ENCODE peak calls at places on chromosomes 6 and 20, in eight cellular contexts. One of them, this sample, is unnamed.

GRCh38 chr20:56247954-56248782 is at the start of gene MC3R:
- DNase-seq in HL-60: peak; percentile 22
- DNase-seq in heart left ventricle: peak; percentile 32
- DNase-seq in fibroblast of lung: peak; percentile 28
- DNase-seq in GM06990: no peak
- DNase-seq in keratinocyte: no peak
- DNase-seq in hepatocyte: peak; percentile 78
- DNase-seq in BJ: no peak
- DNase-seq in this sample: peak; percentile 86

GRCh38 chr6:160088069-160088773 is 33.4 kb upstream of the SLC22A1 start:
- DNase-seq in GM06990: no peak
- DNase-seq in BJ: peak; percentile 73
- DNase-seq in heart left ventricle: peak; percentile 58
- DNase-seq in keratinocyte: no peak
- DNase-seq in HL-60: no peak
- DNase-seq in fibroblast of lung: peak; percentile 87
- DNase-seq in hepatocyte: peak; percentile 82
- DNase-seq in this sample: no peak

GRCh38 chr6:4059115-4059777 is 19.7 kb downstream of the FAM217A start:
- DNase-seq in BJ: peak; percentile 50
- DNase-seq in heart left ventricle: no peak
- DNase-seq in fibroblast of lung: peak; percentile 84
- DNase-seq in GM06990: no peak
- DNase-seq in hepatocyte: peak; percentile 24
- DNase-seq in HL-60: no peak
- DNase-seq in keratinocyte: peak; percentile 56
- DNase-seq in this sample: no peak

GRCh38 chr6:30378290-30378937 is 33.5 kb downstream of the RPP21 start:
- DNase-seq in keratinocyte: no peak
- DNase-seq in hepatocyte: peak; percentile 69
- DNase-seq in BJ: no peak
- DNase-seq in HL-60: no peak
- DNase-seq in fibroblast of lung: peak; percentile 28
- DNase-seq in GM06990: no peak
- DNase-seq in heart left ventricle: no peak
- DNase-seq in this sample: no peak

GRCh38 chr20:52631469-52631868 is 340.7 kb upstream of the TSHZ2 start:
- DNase-seq in BJ: no peak
- DNase-seq in keratinocyte: no peak
- DNase-seq in heart left ventricle: no peak
- DNase-seq in GM06990: no peak
- DNase-seq in fibroblast of lung: no peak
- DNase-seq in HL-60: no peak
- DNase-seq in hepatocyte: no peak
- DNase-seq in this sample: no peak

GRCh38 chr20:4601630-4602296 is 119.9 kb upstream of the PRND start:
- DNase-seq in fibroblast of lung: peak; percentile 43
- DNase-seq in keratinocyte: peak; percentile 44
- DNase-seq in GM06990: no peak
- DNase-seq in BJ: no peak
- DNase-seq in HL-60: no peak
- DNase-seq in heart left ventricle: peak; percentile 87
- DNase-seq in hepatocyte: no peak
- DNase-seq in this sample: no peak

GRCh38 chr20:49278817-49279676 is 1.2 kb upstream of the ZNFX1 start:
- DNase-seq in BJ: no peak
- DNase-seq in hepatocyte: peak; percentile 35
- DNase-seq in GM06990: no peak
- DNase-seq in keratinocyte: peak; percentile 94
- DNase-seq in heart left ventricle: no peak
- DNase-seq in HL-60: no peak
- DNase-seq in fibroblast of lung: no peak
- DNase-seq in this sample: no peak

GRCh38 chr6:89375427-89375868 is 22.9 kb upstream of the UBE2J1 start:
- DNase-seq in heart left ventricle: peak; percentile 42
- DNase-seq in hepatocyte: peak; percentile 84
- DNase-seq in GM06990: peak; percentile 74
- DNase-seq in keratinocyte: no peak
- DNase-seq in BJ: no peak
- DNase-seq in fibroblast of lung: no peak
- DNase-seq in HL-60: peak; percentile 90
- DNase-seq in this sample: peak; percentile 75

GRCh38 chr6:149331043-149331807 is 13.7 kb downstream of the TAB2 start:
- DNase-seq in keratinocyte: no peak
- DNase-seq in BJ: no peak
- DNase-seq in fibroblast of lung: peak; percentile 59
- DNase-seq in hepatocyte: no peak
- DNase-seq in GM06990: no peak
- DNase-seq in HL-60: no peak
- DNase-seq in heart left ventricle: no peak
- DNase-seq in this sample: no peak

GRCh38 chr6:10520468-10520867 is 683 bp upstream of the GCNT2 start:
- DNase-seq in BJ: no peak
- DNase-seq in hepatocyte: peak; percentile 14
- DNase-seq in HL-60: no peak
- DNase-seq in keratinocyte: no peak
- DNase-seq in GM06990: no peak
- DNase-seq in fibroblast of lung: no peak
- DNase-seq in heart left ventricle: no peak
- DNase-seq in this sample: no peak

GRCh38 chr6:118296129-118296852 is 251.8 kb upstream of the PLN start:
- DNase-seq in BJ: no peak
- DNase-seq in GM06990: no peak
- DNase-seq in heart left ventricle: no peak
- DNase-seq in fibroblast of lung: no peak
- DNase-seq in keratinocyte: no peak
- DNase-seq in HL-60: no peak
- DNase-seq in hepatocyte: no peak
- DNase-seq in this sample: no peak

GRCh38 chr20:10577648-10578047 is 96.2 kb downstream of the JAG1 start:
- DNase-seq in hepatocyte: no peak
- DNase-seq in fibroblast of lung: no peak
- DNase-seq in GM06990: no peak
- DNase-seq in keratinocyte: no peak
- DNase-seq in HL-60: no peak
- DNase-seq in heart left ventricle: no peak
- DNase-seq in BJ: no peak
- DNase-seq in this sample: no peak

GRCh38 chr6:35919085-35919826 is 1.6 kb downstream of the SRPK1 start:
- DNase-seq in HL-60: peak; percentile 68
- DNase-seq in BJ: no peak
- DNase-seq in heart left ventricle: no peak
- DNase-seq in keratinocyte: no peak
- DNase-seq in fibroblast of lung: peak; percentile 56
- DNase-seq in hepatocyte: peak; percentile 19
- DNase-seq in GM06990: peak; percentile 19
- DNase-seq in this sample: no peak

GRCh38 chr20:36121981-36122930 is 32.3 kb upstream of the EPB41L1 start:
- DNase-seq in hepatocyte: peak; percentile 56
- DNase-seq in HL-60: no peak
- DNase-seq in heart left ventricle: no peak
- DNase-seq in BJ: no peak
- DNase-seq in keratinocyte: no peak
- DNase-seq in GM06990: no peak
- DNase-seq in fibroblast of lung: no peak
- DNase-seq in this sample: peak; percentile 93

GRCh38 chr6:82980086-82980485 is 85.6 kb downstream of the UBE3D start:
- DNase-seq in fibroblast of lung: peak; percentile 93
- DNase-seq in hepatocyte: no peak
- DNase-seq in keratinocyte: no peak
- DNase-seq in HL-60: no peak
- DNase-seq in heart left ventricle: no peak
- DNase-seq in BJ: peak; percentile 80
- DNase-seq in GM06990: no peak
- DNase-seq in this sample: no peak

GRCh38 chr6:167805349-167806060 is 21.2 kb upstream of the AFDN start:
- DNase-seq in heart left ventricle: no peak
- DNase-seq in fibroblast of lung: no peak
- DNase-seq in hepatocyte: no peak
- DNase-seq in GM06990: no peak
- DNase-seq in keratinocyte: no peak
- DNase-seq in HL-60: no peak
- DNase-seq in BJ: no peak
- DNase-seq in this sample: no peak

GRCh38 chr20:17646209-17646717 is 35.8 kb downstream of the RRBP1 start:
- DNase-seq in BJ: no peak
- DNase-seq in fibroblast of lung: peak; percentile 37
- DNase-seq in heart left ventricle: no peak
- DNase-seq in hepatocyte: no peak
- DNase-seq in GM06990: no peak
- DNase-seq in HL-60: no peak
- DNase-seq in keratinocyte: no peak
- DNase-seq in this sample: peak; percentile 24

GRCh38 chr6:52519618-52520017 is 57.2 kb downstream of the TRAM2 start:
- DNase-seq in fibroblast of lung: no peak
- DNase-seq in heart left ventricle: no peak
- DNase-seq in GM06990: no peak
- DNase-seq in BJ: no peak
- DNase-seq in HL-60: no peak
- DNase-seq in keratinocyte: no peak
- DNase-seq in hepatocyte: no peak
- DNase-seq in this sample: no peak
- H3K4me3 ChIP-seq in fibroblast of lung: no peak overlapping the region
- H3K4me3 ChIP-seq in heart left ventricle: no peak overlapping the region
- H3K4me3 ChIP-seq in GM06990: no peak overlapping the region
- H3K4me3 ChIP-seq in BJ: no peak overlapping the region
- H3K4me3 ChIP-seq in HL-60: no peak overlapping the region
- H3K4me3 ChIP-seq in keratinocyte: no peak overlapping the region
- H3K4me3 ChIP-seq in hepatocyte: no peak overlapping the region
- H3K4me3 ChIP-seq in this sample: no peak overlapping the region

DNA sequence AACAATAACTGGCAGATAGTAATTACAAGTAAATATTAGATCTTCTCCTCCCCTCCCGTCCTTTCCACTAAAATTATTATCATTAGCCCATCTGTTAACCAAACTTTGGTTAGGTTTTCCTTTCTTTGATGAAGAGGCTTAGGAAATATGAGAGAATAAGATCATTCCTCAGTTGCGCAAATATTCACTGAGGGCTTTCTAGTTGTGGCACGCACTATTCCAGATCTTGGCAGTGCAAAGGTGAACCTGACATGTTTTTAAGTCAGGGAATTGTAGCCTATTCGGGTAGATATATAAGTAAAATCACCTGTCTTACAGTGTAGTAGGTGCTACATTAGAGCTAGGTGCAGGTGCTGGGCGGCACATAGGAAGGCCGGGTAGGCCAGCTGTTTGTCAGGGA is 31.1 kb downstream of the RNF217 start:
- DNase-seq in fibroblast of lung: no peak
- DNase-seq in GM06990: no peak
- DNase-seq in keratinocyte: no peak
- DNase-seq in heart left ventricle: no peak
- DNase-seq in hepatocyte: no peak
- DNase-seq in BJ: no peak
- DNase-seq in HL-60: no peak
- DNase-seq in this sample: no peak
- TF ChIP-seq CTCF in fibroblast of lung: no peak
- TF ChIP-seq CTCF in GM06990: no peak
- TF ChIP-seq CTCF in keratinocyte: no peak
- TF ChIP-seq CTCF in heart left ventricle: no peak
- TF ChIP-seq CTCF in hepatocyte: no peak
- TF ChIP-seq CTCF in BJ: no peak
- TF ChIP-seq CTCF in HL-60: no peak
- TF ChIP-seq CTCF in this sample: no peak

GRCh38 chr6:105135056-105135455 is 44.8 kb downstream of the POPDC3 start:
- DNase-seq in heart left ventricle: peak; percentile 31
- DNase-seq in fibroblast of lung: peak; percentile 20
- DNase-seq in GM06990: no peak
- DNase-seq in BJ: no peak
- DNase-seq in keratinocyte: no peak
- DNase-seq in HL-60: no peak
- DNase-seq in hepatocyte: no peak
- DNase-seq in this sample: peak; percentile 10

GRCh38 chr6:105135907-105136432 is 43.8 kb downstream of the POPDC3 start:
- DNase-seq in GM06990: no peak
- DNase-seq in BJ: no peak
- DNase-seq in keratinocyte: no peak
- DNase-seq in HL-60: no peak
- DNase-seq in fibroblast of lung: peak; percentile 24
- DNase-seq in heart left ventricle: no peak
- DNase-seq in hepatocyte: no peak
- DNase-seq in this sample: no peak

GRCh38 chr6:105136433-105137350 is 43.1 kb downstream of the POPDC3 start:
- DNase-seq in keratinocyte: no peak
- DNase-seq in BJ: no peak
- DNase-seq in GM06990: peak; percentile 31
- DNase-seq in hepatocyte: peak; percentile 57
- DNase-seq in fibroblast of lung: peak; percentile 60
- DNase-seq in heart left ventricle: peak; percentile 79
- DNase-seq in HL-60: peak; percentile 0
- DNase-seq in this sample: peak; percentile 50

GRCh38 chr6:105138141-105138540 is 41.7 kb downstream of the POPDC3 start:
- DNase-seq in HL-60: no peak
- DNase-seq in fibroblast of lung: no peak
- DNase-seq in BJ: no peak
- DNase-seq in keratinocyte: no peak
- DNase-seq in heart left ventricle: no peak
- DNase-seq in GM06990: no peak
- DNase-seq in hepatocyte: no peak
- DNase-seq in this sample: no peak

DNA sequence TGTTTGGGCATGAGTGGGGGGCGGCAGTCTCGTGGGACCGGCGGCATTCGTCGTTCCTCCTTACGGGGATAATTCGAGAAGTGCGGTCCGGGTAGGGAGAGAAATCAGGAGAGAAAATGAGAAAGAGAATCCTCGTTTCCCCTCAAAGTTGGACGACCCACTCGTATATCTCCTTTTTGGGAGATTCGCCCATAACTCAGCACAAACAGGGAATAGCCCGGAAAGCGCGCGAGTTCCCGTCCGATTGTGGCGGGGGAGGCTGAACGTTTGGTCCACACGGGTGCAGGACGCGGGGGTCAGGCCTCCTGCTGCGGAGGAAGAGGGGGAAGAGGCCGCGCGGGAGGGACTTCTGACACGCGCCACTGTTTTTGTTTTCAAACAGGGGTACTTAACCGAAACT is 42.4 kb downstream of the POPDC3 start:
- DNase-seq in fibroblast of lung: peak; percentile 12
- DNase-seq in GM06990: no peak
- DNase-seq in heart left ventricle: peak; percentile 30
- DNase-seq in HL-60: no peak
- DNase-seq in keratinocyte: no peak
- DNase-seq in BJ: no peak
- DNase-seq in hepatocyte: peak; percentile 7
- DNase-seq in this sample: no peak
- H3K4me3 ChIP-seq in fibroblast of lung: peak overlapping the region; percentile 68
- H3K4me3 ChIP-seq in GM06990: no peak overlapping the region
- H3K4me3 ChIP-seq in heart left ventricle: peak overlapping the region; percentile 84
- H3K4me3 ChIP-seq in HL-60: peak overlapping the region; percentile 45
- H3K4me3 ChIP-seq in keratinocyte: peak overlapping the region; percentile 71
- H3K4me3 ChIP-seq in BJ: peak overlapping the region; percentile 85
- H3K4me3 ChIP-seq in hepatocyte: peak overlapping the region; percentile 96
- H3K4me3 ChIP-seq in this sample: peak overlapping the region; percentile 74

GRCh38 chr6:13427838-13428527 is 59.4 kb downstream of the GFOD1 start:
- DNase-seq in keratinocyte: no peak
- DNase-seq in hepatocyte: no peak
- DNase-seq in BJ: no peak
- DNase-seq in heart left ventricle: no peak
- DNase-seq in GM06990: peak; percentile 92
- DNase-seq in fibroblast of lung: no peak
- DNase-seq in HL-60: no peak
- DNase-seq in this sample: no peak
- TF ChIP-seq CTCF in keratinocyte: no peak
- TF ChIP-seq CTCF in hepatocyte: peak; percentile 9
- TF ChIP-seq CTCF in BJ: no peak
- TF ChIP-seq CTCF in heart left ventricle: no peak
- TF ChIP-seq CTCF in GM06990: peak; percentile 45
- TF ChIP-seq CTCF in fibroblast of lung: peak; percentile 26
- TF ChIP-seq CTCF in HL-60: peak; percentile 3
- TF ChIP-seq CTCF in this sample: no peak